ENCODE peak calls at places on chromosomes 3 and 15, in five cellular contexts. U is fibroblast of lung, A is cardiac muscle cell, K is HCT116, L is uterus. I is an unnamed sample.

GRCh38 chr3:9808345-9809037 is 1.6 kb upstream of the TTLL3 start:
- DNase-seq in L (no peak), K (peak; percentile 45), U (peak; percentile 22), A (peak; percentile 46), I (peak; percentile 51)

GRCh38 chr15:82139823-82140268 is 94.0 kb upstream of the MEX3B start:
- DNase-seq in K (peak; percentile 33), A (peak; percentile 58), U (peak; percentile 72), L (no peak), I (peak; percentile 63)

GRCh38 chr3:152376351-152377183 is 107.8 kb downstream of the MBNL1 start:
- DNase-seq in K (no peak), A (no peak), L (no peak), U (peak; percentile 80), I (no peak)

GRCh38 chr3:111732248-111732879 is 126.7 kb upstream of the PHLDB2 start:
- DNase-seq in A (no peak), K (no peak), U (no peak), L (no peak), I (peak; percentile 63)

GRCh38 chr3:156010829-156011228 is 109.5 kb upstream of the KCNAB1 start:
- DNase-seq in U (no peak), A (peak; percentile 47), L (no peak), K (peak; percentile 12), I (peak; percentile 50)

GRCh38 chr3:143241556-143241955 is 122.0 kb downstream of the CHST2 start:
- DNase-seq in K (no peak), L (no peak), U (no peak), A (no peak), I (no peak)

GRCh38 chr3:132325634-132326033 is 8.4 kb downstream of the ACP3 start:
- DNase-seq in K (no peak), A (no peak), U (no peak), L (no peak), I (no peak)

GRCh38 chr3:128425846-128426127 is 40.9 kb downstream of the DNAJB8 start:
- DNase-seq in L (no peak), K (no peak), U (no peak), A (no peak), I (no peak)

GRCh38 chr3:25897019-25897418 is 107.1 kb downstream of the OXSM start:
- DNase-seq in L (no peak), A (peak; percentile 65), U (no peak), K (peak; percentile 51), I (peak; percentile 30)

GRCh38 chr15:78076231-78077052 is 1.1 kb downstream of the TBC1D2B start:
- DNase-seq in K (no peak), L (no peak), U (peak; percentile 18), A (no peak), I (no peak)
- TF ChIP-seq CTCF in K (no peak), L (no peak), U (no peak), A (no peak), I (no peak)

DNA sequence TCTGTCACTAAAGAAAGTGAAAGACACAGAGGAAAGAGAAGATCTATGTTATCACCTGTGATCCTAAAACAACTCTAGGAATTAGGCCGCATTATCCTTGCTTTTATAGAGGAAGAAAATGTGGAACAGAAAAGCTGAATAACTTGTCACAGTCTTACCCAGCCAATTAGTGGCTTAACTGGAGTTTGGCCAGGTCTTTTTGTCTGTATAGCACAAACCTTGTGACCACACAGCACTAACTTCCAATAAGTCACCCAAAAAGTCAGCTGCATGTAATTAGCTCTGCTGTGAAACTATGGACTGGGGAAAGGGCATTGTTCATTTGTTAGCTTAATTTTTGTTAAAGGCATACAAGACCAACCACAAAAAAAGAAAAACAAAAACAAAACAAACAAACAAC is 494.6 kb downstream of the FHIT start:
- DNase-seq in A (no peak), U (no peak), K (no peak), L (no peak), I (no peak)
- H3K27ac ChIP-seq in A (no peak overlapping the region), U (no peak overlapping the region), K (no peak overlapping the region), L (no peak overlapping the region), I (no peak overlapping the region)

DNA sequence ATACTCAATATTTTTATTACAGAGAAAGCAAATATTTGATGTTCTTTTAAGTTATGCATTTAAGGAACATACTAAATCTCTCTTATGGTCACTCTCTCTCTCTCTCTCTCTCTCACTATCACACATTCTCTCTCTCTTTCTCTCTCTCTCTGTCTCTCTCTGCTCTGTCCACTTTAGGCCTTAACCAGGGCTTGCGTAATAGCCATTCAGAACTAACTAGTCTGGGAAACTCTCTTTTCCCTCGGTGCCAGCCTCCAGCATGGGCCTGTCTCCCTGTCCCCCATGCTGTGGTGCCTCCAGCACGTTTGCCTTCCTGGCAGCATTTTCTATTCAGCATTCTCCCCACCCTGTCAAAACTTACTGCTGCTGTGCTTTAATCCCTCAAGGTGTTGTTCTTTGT is 389.7 kb downstream of the ROBO1 start:
- DNase-seq in U (no peak), L (no peak), K (no peak), A (no peak), I (no peak)
- H3K4me1 ChIP-seq in U (no peaks in the 10 kb centered on the region), L (no peaks in the 10 kb centered on the region), K (no peaks in the 10 kb centered on the region), A (no peaks in the 10 kb centered on the region), I (no peaks in the 10 kb centered on the region)

DNA sequence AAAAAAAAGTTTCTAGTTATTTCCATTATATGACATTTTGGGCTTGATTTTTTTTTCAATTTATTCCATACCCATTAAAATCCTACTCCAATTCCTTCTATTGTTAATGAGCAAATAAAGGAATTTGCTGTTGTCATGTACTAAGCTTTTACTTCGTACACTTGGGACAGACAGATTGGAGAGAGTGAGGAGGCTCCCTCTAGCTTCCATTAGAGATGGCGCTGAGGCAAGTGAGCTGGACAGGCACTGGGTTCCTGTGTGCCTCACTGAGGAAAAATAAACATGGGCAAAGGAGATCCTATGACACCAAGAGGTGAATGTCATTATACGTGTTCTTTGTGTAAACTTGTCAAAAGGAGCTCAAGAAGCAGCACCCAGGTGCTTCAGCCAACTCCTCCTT is 441.1 kb upstream of the MDFIC2 start:
- DNase-seq in A (peak; percentile 24), K (no peak), U (no peak), L (no peak), I (peak; percentile 13)
- TF ChIP-seq CTCF in A (no peak), K (no peak), U (no peak), L (no peak), I (peak; percentile 30)

GRCh38 chr15:57216288-57216687 is 160.0 kb upstream of the CGNL1 start:
- DNase-seq in A (no peak), L (no peak), K (no peak), U (peak; percentile 91), I (peak; percentile 45)
- H3K27ac ChIP-seq in A (peak overlapping the region; percentile 60), L (no peak overlapping the region), K (no peak overlapping the region), U (peak overlapping the region; percentile 22), I (peak overlapping the region; percentile 58)

GRCh38 chr3:45946307-45946706 is 3.0 kb downstream of the CXCR6 start:
- DNase-seq in U (no peak), A (no peak), L (no peak), K (no peak), I (no peak)
- H3K4me1 ChIP-seq in U (peaks cover 18% of the 10 kb centered on the region), A (peaks cover 5% of the 10 kb centered on the region), L (no peaks in the 10 kb centered on the region), K (no peaks in the 10 kb centered on the region), I (peaks cover 15% of the 10 kb centered on the region)

GRCh38 chr15:48021336-48022086 is 99.3 kb upstream of the SLC24A5 start:
- DNase-seq in A (peak; percentile 14), L (no peak), U (no peak), K (no peak), I (peak; percentile 40)

GRCh38 chr15:48020166-48020565 is 100.6 kb upstream of the SLC24A5 start:
- DNase-seq in A (no peak), L (no peak), K (no peak), U (no peak), I (no peak)

GRCh38 chr15:48029656-48030055 is 91.1 kb upstream of the SLC24A5 start:
- DNase-seq in K (no peak), L (no peak), A (no peak), U (no peak), I (no peak)

GRCh38 chr15:48028712-48029111 is 92.1 kb upstream of the SLC24A5 start:
- DNase-seq in L (no peak), K (no peak), A (no peak), U (no peak), I (no peak)

GRCh38 chr15:48025118-48025517 is 95.7 kb upstream of the SLC24A5 start:
- DNase-seq in K (no peak), L (no peak), A (no peak), U (no peak), I (no peak)
- TF ChIP-seq CTCF in K (no peak), L (no peak), A (no peak), U (no peak), I (peak; percentile 3)

DNA sequence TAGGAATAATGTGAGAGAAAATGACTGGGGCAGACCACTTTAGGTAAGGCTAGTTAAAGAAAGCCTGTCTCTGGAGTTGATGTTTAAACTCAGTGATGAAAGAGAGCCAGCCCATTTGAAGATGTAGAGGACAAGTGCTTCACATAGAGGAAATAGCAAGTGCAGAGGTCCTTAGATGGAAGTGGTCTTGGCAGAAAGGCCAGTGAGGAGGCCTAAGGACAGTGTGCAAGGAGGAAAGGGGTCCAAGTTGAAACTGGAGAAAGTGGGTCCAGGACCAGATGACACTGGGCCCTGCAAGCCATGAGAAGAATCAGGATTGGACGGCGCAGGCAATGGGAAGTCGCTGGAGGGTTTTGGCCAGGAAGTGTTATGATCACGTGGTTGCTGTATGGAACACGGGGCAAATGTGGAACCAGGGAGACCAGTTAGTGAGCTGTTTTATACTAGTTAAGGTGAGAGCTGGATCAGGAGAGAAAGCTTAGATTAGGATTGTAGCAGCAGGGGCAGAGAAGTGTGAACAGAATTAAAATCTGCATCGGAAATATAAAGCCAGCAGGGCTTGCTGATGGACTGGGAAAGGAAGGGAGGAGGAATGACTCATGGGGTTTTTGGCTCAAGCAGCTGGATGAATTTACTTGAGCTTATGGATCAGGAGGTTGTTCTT is 48.0 kb upstream of the SCAANT1 start:
- DNase-seq in K (peak; percentile 4), A (no peak), L (peak; percentile 28), U (peak; percentile 84), I (no peak)
- H3K27ac ChIP-seq in K (peak overlapping the region; percentile 41), A (no peak overlapping the region), L (peak overlapping the region; percentile 62), U (peak overlapping the region; percentile 62), I (no peak overlapping the region)

I was measured in hepatocyte.